ENCODE peak calls at places on chromosomes 5 and 9, in five cellular contexts. One of them, this sample, is unnamed.

GRCh38 chr5:172364773-172365172 is 81.2 kb upstream of the UBTD2 start:
- DNase-seq in amniotic epithelial cell: no peak
- DNase-seq in stimulated activated CD4-positive, alpha-beta T cell treated with anti-CD3 and anti-CD28 coated beads, Interleukin-4, amount 100 ng/mL, for 4 hours: no peak
- DNase-seq in NCI-H460: no peak
- DNase-seq in amniotic stem cell: no peak
- DNase-seq in this sample: no peak

GRCh38 chr5:156695774-156696173 is 154.3 kb upstream of the PPP1R2B start:
- DNase-seq in amniotic stem cell: no peak
- DNase-seq in NCI-H460: no peak
- DNase-seq in stimulated activated CD4-positive, alpha-beta T cell treated with anti-CD3 and anti-CD28 coated beads, Interleukin-4, amount 100 ng/mL, for 4 hours: no peak
- DNase-seq in amniotic epithelial cell: no peak
- DNase-seq in this sample: no peak

GRCh38 chr5:39638803-39639202 is 214.0 kb upstream of the DAB2 start:
- DNase-seq in amniotic stem cell: no peak
- DNase-seq in amniotic epithelial cell: no peak
- DNase-seq in NCI-H460: no peak
- DNase-seq in stimulated activated CD4-positive, alpha-beta T cell treated with anti-CD3 and anti-CD28 coated beads, Interleukin-4, amount 100 ng/mL, for 4 hours: no peak
- DNase-seq in this sample: no peak

GRCh38 chr5:35651002-35651756 is 33.5 kb downstream of the SPEF2 start:
- DNase-seq in stimulated activated CD4-positive, alpha-beta T cell treated with anti-CD3 and anti-CD28 coated beads, Interleukin-4, amount 100 ng/mL, for 4 hours: peak
- DNase-seq in amniotic stem cell: peak
- DNase-seq in NCI-H460: peak
- DNase-seq in amniotic epithelial cell: peak
- DNase-seq in this sample: peak

GRCh38 chr5:179267071-179267670 is 78.1 kb downstream of the ADAMTS2 start:
- DNase-seq in amniotic stem cell: no peak
- DNase-seq in stimulated activated CD4-positive, alpha-beta T cell treated with anti-CD3 and anti-CD28 coated beads, Interleukin-4, amount 100 ng/mL, for 4 hours: no peak
- DNase-seq in amniotic epithelial cell: no peak
- DNase-seq in NCI-H460: no peak
- DNase-seq in this sample: no peak

GRCh38 chr9:38039090-38039906 is 29.7 kb downstream of the SHB start:
- DNase-seq in amniotic epithelial cell: peak
- DNase-seq in amniotic stem cell: no peak
- DNase-seq in NCI-H460: no peak
- DNase-seq in stimulated activated CD4-positive, alpha-beta T cell treated with anti-CD3 and anti-CD28 coated beads, Interleukin-4, amount 100 ng/mL, for 4 hours: no peak
- DNase-seq in this sample: no peak

GRCh38 chr9:72526901-72527800 is 5.7 kb downstream of the TMC1 start:
- DNase-seq in NCI-H460: peak
- DNase-seq in stimulated activated CD4-positive, alpha-beta T cell treated with anti-CD3 and anti-CD28 coated beads, Interleukin-4, amount 100 ng/mL, for 4 hours: peak
- DNase-seq in amniotic stem cell: peak
- DNase-seq in amniotic epithelial cell: peak
- DNase-seq in this sample: peak

GRCh38 chr9:134206317-134207300 is 42.2 kb upstream of the RNU6ATAC start:
- DNase-seq in stimulated activated CD4-positive, alpha-beta T cell treated with anti-CD3 and anti-CD28 coated beads, Interleukin-4, amount 100 ng/mL, for 4 hours: no peak
- DNase-seq in amniotic epithelial cell: no peak
- DNase-seq in amniotic stem cell: no peak
- DNase-seq in NCI-H460: no peak
- DNase-seq in this sample: no peak

GRCh38 chr9:107260437-107261081 is 22.5 kb upstream of the RAD23B start:
- DNase-seq in NCI-H460: no peak
- DNase-seq in amniotic stem cell: no peak
- DNase-seq in amniotic epithelial cell: no peak
- DNase-seq in stimulated activated CD4-positive, alpha-beta T cell treated with anti-CD3 and anti-CD28 coated beads, Interleukin-4, amount 100 ng/mL, for 4 hours: no peak
- DNase-seq in this sample: no peak

GRCh38 chr9:130981002-130981760 is 27.8 kb upstream of the LAMC3 start:
- DNase-seq in NCI-H460: no peak
- DNase-seq in amniotic stem cell: no peak
- DNase-seq in stimulated activated CD4-positive, alpha-beta T cell treated with anti-CD3 and anti-CD28 coated beads, Interleukin-4, amount 100 ng/mL, for 4 hours: no peak
- DNase-seq in amniotic epithelial cell: no peak
- DNase-seq in this sample: no peak

GRCh38 chr9:101736723-101737122 is 1.7 kb downstream of the GRIN3A start:
- DNase-seq in amniotic stem cell: no peak
- DNase-seq in NCI-H460: peak
- DNase-seq in amniotic epithelial cell: no peak
- DNase-seq in stimulated activated CD4-positive, alpha-beta T cell treated with anti-CD3 and anti-CD28 coated beads, Interleukin-4, amount 100 ng/mL, for 4 hours: no peak
- DNase-seq in this sample: no peak

GRCh38 chr9:115234094-115234493 is 116.1 kb upstream of the TNC start:
- DNase-seq in amniotic stem cell: no peak
- DNase-seq in amniotic epithelial cell: peak
- DNase-seq in stimulated activated CD4-positive, alpha-beta T cell treated with anti-CD3 and anti-CD28 coated beads, Interleukin-4, amount 100 ng/mL, for 4 hours: no peak
- DNase-seq in NCI-H460: no peak
- DNase-seq in this sample: no peak

GRCh38 chr5:142320851-142321560 is 3.8 kb downstream of the SPRY4 start:
- DNase-seq in amniotic stem cell: no peak
- DNase-seq in NCI-H460: no peak
- DNase-seq in amniotic epithelial cell: peak
- DNase-seq in stimulated activated CD4-positive, alpha-beta T cell treated with anti-CD3 and anti-CD28 coated beads, Interleukin-4, amount 100 ng/mL, for 4 hours: no peak
- DNase-seq in this sample: no peak

GRCh38 chr5:6317133-6317532 is 61.2 kb downstream of the MED10 start:
- DNase-seq in stimulated activated CD4-positive, alpha-beta T cell treated with anti-CD3 and anti-CD28 coated beads, Interleukin-4, amount 100 ng/mL, for 4 hours: no peak
- DNase-seq in NCI-H460: no peak
- DNase-seq in amniotic epithelial cell: no peak
- DNase-seq in amniotic stem cell: no peak
- DNase-seq in this sample: no peak

GRCh38 chr5:98975223-98975622 is 46.4 kb upstream of the CHD1 start:
- DNase-seq in amniotic epithelial cell: peak
- DNase-seq in NCI-H460: no peak
- DNase-seq in amniotic stem cell: no peak
- DNase-seq in stimulated activated CD4-positive, alpha-beta T cell treated with anti-CD3 and anti-CD28 coated beads, Interleukin-4, amount 100 ng/mL, for 4 hours: no peak
- DNase-seq in this sample: no peak

GRCh38 chr9:118674942-118675341 is 694.3 kb downstream of the BRINP1 start:
- DNase-seq in stimulated activated CD4-positive, alpha-beta T cell treated with anti-CD3 and anti-CD28 coated beads, Interleukin-4, amount 100 ng/mL, for 4 hours: no peak
- DNase-seq in NCI-H460: no peak
- DNase-seq in amniotic stem cell: no peak
- DNase-seq in amniotic epithelial cell: no peak
- DNase-seq in this sample: no peak